ENCODE peak calls at places on chromosome 21, in nine cellular contexts. Y, H, E, Z, P, K, U, G and M are unnamed samples. For H3K9me3, the result is how much of the 10 kb centered on the place peaks cover.

GRCh38 chr21:29885491-29885890 is 54.3 kb downstream of the GRIK1 start:
- DNase-seq in Y (no peak), H (no peak), E (no peak), Z (no peak), P (no peak), K (no peak), U (no peak), G (no peak), M (no peak)

GRCh38 chr21:46256501-46256994 is 28.0 kb upstream of the LSS start:
- DNase-seq in Y (no peak), H (no peak), E (no peak), Z (no peak), P (no peak), K (no peak), U (no peak), G (no peak), M (no peak)

GRCh38 chr21:36207577-36208320 is 51.1 kb downstream of the DOP1B start:
- DNase-seq in Y (peak), H (no peak), E (no peak), Z (no peak), P (no peak), K (peak), U (no peak), G (no peak), M (no peak)

GRCh38 chr21:25176637-25177412 is 430.5 kb downstream of the MRPL39 start:
- DNase-seq in Y (no peak), H (no peak), E (no peak), Z (no peak), P (no peak), K (no peak), U (no peak), G (no peak), M (no peak)

GRCh38 chr21:37060296-37060695 is 12.6 kb downstream of the PIGP start:
- DNase-seq in Y (peak), H (no peak), E (no peak), Z (no peak), P (peak), K (peak), U (peak), G (no peak), M (no peak)

GRCh38 chr21:45724994-45725843 is 81.7 kb downstream of the PCBP3 start:
- DNase-seq in Y (no peak), H (no peak), E (no peak), Z (no peak), P (no peak), K (no peak), U (no peak), G (no peak), M (no peak)

GRCh38 chr21:41170442-41170841 is 2.5 kb downstream of the BACE2 start:
- DNase-seq in Y (no peak), H (no peak), E (no peak), Z (no peak), P (peak), K (no peak), U (peak), G (peak), M (no peak)

GRCh38 chr21:35390013-35390776 is 341.1 kb upstream of the RUNX1 start:
- DNase-seq in Y (no peak), H (no peak), E (no peak), Z (no peak), P (no peak), K (peak), U (no peak), G (peak), M (peak)

GRCh38 chr21:46029201-46029924 is 47.8 kb downstream of the COL6A1 start:
- DNase-seq in Y (no peak), H (no peak), E (no peak), Z (no peak), P (no peak), K (peak), U (no peak), G (no peak), M (no peak)

GRCh38 chr21:46124083-46124925 is 26.4 kb downstream of the COL6A2 start:
- DNase-seq in Y (no peak), H (no peak), E (peak), Z (peak), P (peak), K (no peak), U (no peak), G (no peak), M (no peak)

GRCh38 chr21:37873655-37874054 is 42.6 kb downstream of the KCNJ6 start:
- DNase-seq in Y (no peak), H (no peak), E (no peak), Z (no peak), P (no peak), K (no peak), U (no peak), G (no peak), M (no peak)

GRCh38 chr21:36425286-36425685 is 40.1 kb downstream of the CHAF1B start:
- DNase-seq in Y (no peak), H (no peak), E (no peak), Z (no peak), P (no peak), K (peak), U (no peak), G (no peak), M (no peak)

GRCh38 chr21:45356653-45357435 is 48.1 kb upstream of the COL18A1 start:
- DNase-seq in Y (no peak), H (no peak), E (no peak), Z (no peak), P (no peak), K (no peak), U (no peak), G (no peak), M (no peak)

GRCh38 chr21:25496825-25497482 is 110.3 kb downstream of the MRPL39 start:
- DNase-seq in Y (no peak), H (no peak), E (no peak), Z (no peak), P (no peak), K (no peak), U (no peak), G (no peak), M (no peak)

GRCh38 chr21:17540530-17540929 is 27.7 kb downstream of the CXADR start:
- DNase-seq in Y (no peak), H (no peak), E (no peak), Z (no peak), P (no peak), K (no peak), U (no peak), G (no peak), M (no peak)

GRCh38 chr21:17231771-17232170 is 281.1 kb upstream of the CXADR start:
- DNase-seq in Y (no peak), H (no peak), E (no peak), Z (no peak), P (no peak), K (no peak), U (no peak), G (no peak), M (no peak)

GRCh38 chr21:36323032-36323431 is 3.0 kb downstream of the MORC3 start:
- DNase-seq in Y (no peak), H (no peak), E (no peak), Z (no peak), P (no peak), K (peak), U (no peak), G (no peak), M (no peak)

GRCh38 chr21:29643289-29643688 is 296.5 kb downstream of the GRIK1 start:
- DNase-seq in Y (no peak), H (no peak), E (no peak), Z (no peak), P (no peak), K (no peak), U (no peak), G (no peak), M (no peak)

GRCh38 chr21:16792155-16792554 is 720.7 kb upstream of the CXADR start:
- DNase-seq in Y (no peak), H (no peak), E (no peak), Z (no peak), P (no peak), K (no peak), U (no peak), G (no peak), M (no peak)

GRCh38 chr21:34180826-34181359 is 107.5 kb downstream of the MRPS6 start:
- DNase-seq in Y (no peak), H (no peak), E (no peak), Z (no peak), P (no peak), K (no peak), U (no peak), G (no peak), M (no peak)

GRCh38 chr21:38766987-38767722 is 38.6 kb upstream of the ETS2 start:
- DNase-seq in Y (peak), H (no peak), E (peak), Z (peak), P (no peak), K (peak), U (peak), G (peak), M (no peak)

GRCh38 chr21:41506526-41507520 is 1.1 kb downstream of the TMPRSS2 start:
- DNase-seq in Y (no peak), H (no peak), E (no peak), Z (no peak), P (peak), K (peak), U (no peak), G (peak), M (no peak)

GRCh38 chr21:42061866-42062542 is 9.1 kb upstream of the UMODL1 start:
- DNase-seq in Y (no peak), H (no peak), E (peak), Z (no peak), P (no peak), K (no peak), U (peak), G (no peak), M (peak)

GRCh38 chr21:37072239-37072987 is 458 bp downstream of the PIGP start:
- DNase-seq in Y (peak), H (peak), E (peak), Z (peak), P (no peak), K (peak), U (no peak), G (peak), M (peak)

GRCh38 chr21:45226540-45227326 is 61.0 kb downstream of the POFUT2 start:
- DNase-seq in Y (no peak), H (no peak), E (peak), Z (peak), P (no peak), K (peak), U (no peak), G (no peak), M (no peak)

DNA sequence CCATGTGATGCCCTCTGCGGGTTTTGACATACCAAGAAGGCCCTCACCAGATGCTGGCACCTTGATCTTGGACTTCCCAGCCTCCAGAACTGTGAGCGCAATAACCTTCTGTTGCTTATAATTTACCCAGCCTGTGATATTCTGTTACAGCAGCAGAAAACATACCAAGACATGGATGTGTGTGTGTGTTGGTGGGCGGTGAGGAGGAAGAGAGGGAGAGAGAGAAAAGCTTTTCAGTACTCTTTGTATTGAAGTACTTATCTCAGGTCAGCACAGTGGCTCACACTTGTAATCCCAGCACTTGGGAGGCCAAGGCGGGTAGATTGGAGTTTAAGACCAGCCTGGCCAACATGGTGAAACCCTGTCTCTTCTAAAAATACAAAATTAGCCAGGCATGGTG is 23.1 kb downstream of the TRAPPC10 start:
- DNase-seq in Y (no peak), H (no peak), E (no peak), Z (no peak), P (no peak), K (no peak), U (no peak), G (no peak), M (no peak)
- H3K9me3 ChIP-seq in Y (under half), H (under half), E (under half), Z (under half), P (under half), K (under half), U (under half), G (under half), M (under half)

GRCh38 chr21:14010729-14011128 is 200.0 kb downstream of the LIPI start:
- DNase-seq in Y (no peak), H (no peak), E (no peak), Z (no peak), P (no peak), K (no peak), U (no peak), G (no peak), M (no peak)
- H3K9me3 ChIP-seq in Y (under half), H (under half), E (under half), Z (under half), P (under half), K (under half), U (under half), G (under half), M (under half)

GRCh38 chr21:32261929-32262328 is 16.9 kb downstream of the MIS18A start:
- DNase-seq in Y (no peak), H (no peak), E (no peak), Z (no peak), P (no peak), K (no peak), U (no peak), G (no peak), M (no peak)
- H3K9me3 ChIP-seq in Y (under half), H (under half), E (under half), Z (under half), P (under half), K (under half), U (under half), G (under half), M (under half)

GRCh38 chr21:31531967-31532366 is 127.5 kb upstream of the SOD1 start:
- DNase-seq in Y (no peak), H (no peak), E (no peak), Z (no peak), P (no peak), K (no peak), U (no peak), G (no peak), M (no peak)

GRCh38 chr21:31530918-31531705 is 128.4 kb upstream of the SOD1 start:
- DNase-seq in Y (no peak), H (no peak), E (no peak), Z (no peak), P (no peak), K (no peak), U (no peak), G (peak), M (no peak)

GRCh38 chr21:31526040-31526439 is 133.5 kb upstream of the SOD1 start:
- DNase-seq in Y (peak), H (no peak), E (no peak), Z (no peak), P (peak), K (no peak), U (no peak), G (no peak), M (no peak)

GRCh38 chr21:31530364-31530763 is 129.1 kb upstream of the SOD1 start:
- DNase-seq in Y (no peak), H (no peak), E (no peak), Z (no peak), P (no peak), K (no peak), U (no peak), G (no peak), M (no peak)

DNA sequence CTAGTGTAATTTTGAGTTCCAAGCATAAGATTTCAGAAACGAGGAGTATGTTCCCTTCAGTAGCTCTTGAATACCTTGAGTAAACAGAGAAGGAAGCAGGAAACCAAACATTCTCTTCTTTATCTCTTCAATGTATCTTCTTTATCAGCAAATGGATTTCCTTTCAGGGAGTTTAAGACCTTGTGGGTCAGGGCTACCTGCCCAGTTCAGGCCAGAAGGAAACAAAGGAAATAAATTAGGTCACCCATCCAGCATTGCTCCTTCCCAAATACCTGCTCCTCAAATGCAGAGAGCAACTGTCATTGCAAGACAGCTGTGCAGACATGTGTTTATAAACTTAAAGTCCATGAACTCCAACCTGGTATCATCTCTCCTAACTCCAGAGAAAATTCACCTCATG is 130.1 kb upstream of the SOD1 start:
- DNase-seq in Y (peak), H (no peak), E (no peak), Z (no peak), P (no peak), K (no peak), U (no peak), G (no peak), M (no peak)
- H3K9me3 ChIP-seq in Y (under half), H (under half), E (under half), Z (under half), P (under half), K (under half), U (under half), G (under half), M (under half)